ENCODE peak calls at places on chromosome 15, in six cellular contexts. H is SJCRH30, W is heart left ventricle, G is mammary epithelial cell, K is left ventricle myocardium inferior, V is stomach. M is an unnamed sample. For H3K4me1 and H3K9me3, the result is how much of the 10 kb centered on the place peaks cover.

GRCh38 chr15:84721381-84721780 is 5.4 kb upstream of the SEC11A start:
- DNase-seq in H (peak), V (no peak), W (no peak), G (no peak), K (no peak), M (no peak)

GRCh38 chr15:40847225-40847961 is 3.5 kb downstream of the SPINT1 start:
- DNase-seq in W (peak), G (peak), H (peak), V (peak), K (peak), M (no peak)

GRCh38 chr15:51382787-51383186 is 41.3 kb downstream of the GLDN start:
- DNase-seq in G (peak), W (no peak), K (no peak), V (no peak), H (peak), M (no peak)

GRCh38 chr15:95174880-95175279 is 943.5 kb downstream of the MCTP2 start:
- DNase-seq in V (no peak), K (no peak), H (no peak), G (no peak), W (no peak), M (no peak)

GRCh38 chr15:25332306-25332705 is 106.5 kb downstream of the UBE3A start:
- DNase-seq in G (no peak), V (no peak), H (no peak), W (no peak), K (no peak), M (no peak)

GRCh38 chr15:99983171-99983891 is 250.1 kb upstream of the LYSMD4 start:
- DNase-seq in K (no peak), G (no peak), W (no peak), H (peak), V (no peak), M (no peak)

GRCh38 chr15:89649716-89650115 is 5.6 kb downstream of the KIF7 start:
- DNase-seq in H (no peak), V (no peak), W (no peak), K (no peak), G (no peak), M (no peak)

GRCh38 chr15:92377083-92377789 is 16.4 kb upstream of the ST8SIA2 start:
- DNase-seq in G (peak), K (peak), H (peak), V (no peak), W (peak), M (no peak)

GRCh38 chr15:90101130-90101968 is 919 bp downstream of the IDH2 start:
- DNase-seq in H (peak), V (peak), K (peak), W (peak), G (no peak), M (no peak)

GRCh38 chr15:84798436-84798946 is 18.7 kb upstream of the ALPK3 start:
- DNase-seq in K (no peak), V (no peak), G (no peak), W (no peak), H (no peak), M (no peak)

GRCh38 chr15:97761124-97761523 is 199.4 kb upstream of the ARRDC4 start:
- DNase-seq in G (peak), V (no peak), K (no peak), H (no peak), W (no peak), M (no peak)

GRCh38 chr15:61051570-61052031 is 177.5 kb downstream of the RORA start:
- DNase-seq in V (no peak), G (peak), H (peak), W (peak), K (peak), M (no peak)

GRCh38 chr15:70397816-70398215 is 300.1 kb upstream of the TLE3 start:
- DNase-seq in V (no peak), W (no peak), H (no peak), K (no peak), G (no peak), M (no peak)

GRCh38 chr15:90351479-90352108 is 490 bp upstream of the ZNF774 start:
- DNase-seq in W (no peak), K (no peak), V (no peak), G (no peak), H (no peak), M (no peak)

GRCh38 chr15:65212097-65212496 is 824 bp upstream of the CILP start:
- DNase-seq in V (no peak), G (no peak), H (peak), K (no peak), W (no peak), M (no peak)

GRCh38 chr15:77068633-77069032 is 2.3 kb downstream of the TSPAN3 start:
- DNase-seq in G (no peak), K (no peak), V (no peak), H (no peak), W (no peak), M (no peak)

GRCh38 chr15:65512807-65513416 is 4.6 kb downstream of the DPP8 start:
- DNase-seq in W (peak), H (no peak), K (peak), G (no peak), V (no peak), M (no peak)

GRCh38 chr15:44726568-44727461 is 9.5 kb upstream of the TRIM69 start:
- DNase-seq in W (peak), H (peak), G (peak), K (no peak), V (peak), M (peak)

GRCh38 chr15:48537277-48538113 is 108.0 kb downstream of the FBN1 start:
- DNase-seq in W (no peak), H (no peak), K (no peak), G (no peak), V (no peak), M (no peak)

GRCh38 chr15:90201944-90202375 is 830 bp downstream of the SEMA4B start:
- DNase-seq in V (no peak), G (no peak), H (no peak), W (no peak), K (no peak), M (no peak)

GRCh38 chr15:97561529-97561928 is 399.0 kb upstream of the ARRDC4 start:
- DNase-seq in G (no peak), V (no peak), H (no peak), K (no peak), W (no peak), M (no peak)

GRCh38 chr15:64216722-64217428 is 54.1 kb upstream of the PPIB start:
- DNase-seq in H (no peak), V (no peak), K (peak), G (no peak), W (no peak), M (no peak)

GRCh38 chr15:31101262-31102048 is at the start of gene TRPM1:
- DNase-seq in W (no peak), V (no peak), G (no peak), K (no peak), H (no peak), M (no peak)

GRCh38 chr15:84915011-84915958 is 30.8 kb downstream of the SLC28A1 start:
- DNase-seq in K (peak), W (peak), G (peak), H (peak), V (peak), M (no peak)

GRCh38 chr15:66594836-66595235 is 29.0 kb upstream of the LCTL start:
- DNase-seq in G (no peak), W (no peak), K (no peak), V (no peak), H (no peak), M (no peak)

GRCh38 chr15:48021336-48022086 is 99.3 kb upstream of the SLC24A5 start:
- DNase-seq in G (peak), K (no peak), H (no peak), W (no peak), V (no peak), M (no peak)

GRCh38 chr15:32867313-32867626 is 149.5 kb downstream of the GREM1 start:
- DNase-seq in V (no peak), G (peak), K (no peak), W (no peak), H (no peak), M (no peak)

GRCh38 chr15:57494575-57494974 is 97.1 kb upstream of the MYZAP start:
- DNase-seq in H (no peak), V (no peak), W (no peak), K (no peak), G (no peak), M (no peak)

GRCh38 chr15:57495037-57495436 is 96.7 kb upstream of the MYZAP start:
- DNase-seq in V (no peak), G (no peak), H (no peak), K (no peak), W (no peak), M (no peak)

GRCh38 chr15:57496594-57496945 is 95.1 kb upstream of the MYZAP start:
- DNase-seq in K (no peak), W (no peak), H (no peak), V (no peak), G (no peak), M (no peak)

GRCh38 chr15:57496946-57497944 is 94.5 kb upstream of the MYZAP start:
- DNase-seq in V (peak), W (peak), H (no peak), K (no peak), G (no peak), M (no peak)

GRCh38 chr15:57495554-57496235 is 96.0 kb upstream of the MYZAP start:
- DNase-seq in W (no peak), H (no peak), G (no peak), K (no peak), V (no peak), M (no peak)
- H3K4me1 ChIP-seq in W (under half), H (under half), G (under half), K (under half), V (under half), M (under half)

DNA sequence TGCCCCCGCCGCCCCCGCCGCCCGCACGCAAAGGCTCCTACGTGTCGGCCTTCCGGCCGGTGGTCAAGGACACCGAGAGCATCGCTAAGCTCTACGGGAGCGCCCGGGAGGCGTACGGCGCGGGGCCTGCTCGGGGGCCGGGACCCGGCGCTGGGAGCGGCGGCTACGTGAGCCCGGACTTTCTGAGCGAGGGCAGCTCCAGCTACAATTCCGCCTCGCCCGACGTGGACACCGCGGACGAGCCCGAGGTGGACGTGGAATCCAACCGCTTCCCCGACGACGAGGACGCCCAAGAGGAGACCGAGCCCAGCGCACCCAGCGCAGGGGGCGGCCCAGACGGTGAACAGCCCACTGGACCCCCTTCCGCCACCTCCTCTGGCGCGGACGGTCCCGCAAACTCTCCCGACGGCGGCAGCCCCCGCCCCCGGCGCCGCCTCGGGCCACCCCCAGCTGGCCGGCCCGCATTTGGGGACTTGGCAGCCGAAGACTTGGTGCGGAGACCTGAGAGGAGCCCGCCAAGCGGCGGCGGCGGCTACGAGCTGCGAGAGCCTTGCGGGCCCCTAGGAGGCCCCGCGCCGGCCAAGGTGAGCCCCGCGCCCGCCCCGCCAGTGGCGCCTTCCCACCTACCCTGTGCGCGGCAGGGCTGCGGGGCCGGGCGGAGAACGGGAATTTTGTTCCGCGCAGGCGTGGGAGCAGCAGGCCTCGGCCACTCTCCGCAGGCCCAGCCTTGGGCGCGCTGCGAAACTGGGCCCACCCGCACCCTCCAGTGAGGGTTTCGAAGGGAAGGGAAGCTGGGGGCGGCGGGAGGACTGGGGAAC is 2.5 kb downstream of the SKOR1 start:
- DNase-seq in V (no peak), H (no peak), K (no peak), W (no peak), G (no peak), M (no peak)
- H3K9me3 ChIP-seq in V (under half), H (under half), K (under half), W (under half), G (under half), M (under half)

GRCh38 chr15:79897701-79898113 is 893 bp upstream of the MTHFS start:
- DNase-seq in K (no peak), W (no peak), V (no peak), G (no peak), H (no peak), M (no peak)

GRCh38 chr15:79898369-79898768 is 1.6 kb upstream of the MTHFS start:
- DNase-seq in V (no peak), G (no peak), W (no peak), H (no peak), K (no peak), M (no peak)

GRCh38 chr15:79896634-79897379 is at the start of gene MTHFS:
- DNase-seq in W (peak), K (peak), H (peak), G (peak), V (peak), M (peak)

GRCh38 chr15:79896131-79896633 is 632 bp downstream of the MTHFS start:
- DNase-seq in V (no peak), H (no peak), G (no peak), W (no peak), K (no peak), M (no peak)

DNA sequence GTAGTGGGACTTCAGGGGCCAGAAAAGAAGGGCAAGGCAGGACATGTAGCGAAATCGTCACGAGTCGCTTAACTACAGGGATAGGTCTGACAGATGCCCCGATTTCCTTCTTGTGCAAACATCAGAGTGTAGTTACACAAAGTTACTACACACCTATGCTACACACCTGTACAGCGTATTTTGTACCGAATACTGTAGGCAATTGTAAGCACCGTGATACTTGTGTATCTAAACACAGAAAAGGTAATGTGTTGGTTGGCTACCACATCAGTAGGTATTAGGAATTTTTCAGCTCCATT is 515 bp upstream of the MTHFS start:
- DNase-seq in G (no peak), V (no peak), H (no peak), W (no peak), K (no peak), M (no peak)
- H3K4me1 ChIP-seq in G (under half), V (under half), H (under half), W (under half), K (under half), M (under half)

DNA sequence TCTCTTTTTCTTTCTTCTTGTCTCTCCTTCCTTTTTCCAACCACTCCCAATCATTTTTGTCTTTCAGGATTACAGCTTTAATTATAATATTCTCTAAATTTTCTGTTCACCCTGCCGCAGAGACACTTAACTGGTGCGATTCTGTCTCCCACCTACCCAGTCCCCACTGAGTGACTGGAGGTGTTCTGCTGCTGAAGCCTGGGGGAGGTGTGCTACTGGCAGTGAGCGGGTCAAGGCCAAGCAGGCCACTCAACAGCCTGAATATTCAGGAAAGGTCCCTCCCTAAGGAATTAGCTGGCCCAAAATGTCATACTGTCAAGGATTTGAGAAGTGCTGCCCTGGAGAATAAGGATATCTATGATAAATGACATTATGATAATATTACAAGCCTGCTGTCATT is 126.5 kb downstream of the GABRG3 start:
- DNase-seq in G (no peak), H (no peak), W (no peak), K (no peak), V (no peak), M (no peak)
- H3K9me3 ChIP-seq in G (under half), H (under half), W (under half), K (under half), V (under half), M (under half)

DNA sequence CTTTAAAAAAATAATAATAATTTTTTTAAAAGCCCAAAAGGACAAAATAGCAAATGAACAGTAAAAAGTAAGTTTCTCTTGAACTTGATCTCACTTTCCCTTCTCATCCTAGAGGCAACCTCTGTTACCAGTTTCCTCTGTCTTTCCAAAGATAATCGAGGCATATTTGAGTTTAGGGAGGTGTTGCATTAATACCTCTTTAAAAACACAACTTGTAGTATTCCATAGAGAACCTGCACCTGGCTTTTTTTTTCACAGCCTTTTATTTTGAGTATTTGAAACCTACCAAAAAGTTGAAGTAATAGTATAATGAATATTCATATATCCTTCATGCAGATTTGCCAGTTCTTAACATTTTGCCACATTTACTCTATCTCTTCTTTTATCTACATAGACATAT is 9.1 kb downstream of the CSK start:
- DNase-seq in K (no peak), H (no peak), G (no peak), V (no peak), W (no peak), M (no peak)
- H3K4me1 ChIP-seq in K (half or more), H (under half), G (under half), V (half or more), W (half or more), M (half or more)

GRCh38 chr15:38972831-38973230 is 408.2 kb upstream of the RASGRP1 start:
- DNase-seq in V (no peak), H (no peak), G (no peak), K (no peak), W (no peak), M (no peak)
- H3K9me3 ChIP-seq in V (under half), H (under half), G (under half), K (under half), W (under half), M (under half)

GRCh38 chr15:38702178-38702912 is 137.7 kb upstream of the RASGRP1 start:
- DNase-seq in W (no peak), K (no peak), V (peak), G (peak), H (peak), M (no peak)
- H3K4me1 ChIP-seq in W (under half), K (under half), V (under half), G (under half), H (under half), M (under half)

DNA sequence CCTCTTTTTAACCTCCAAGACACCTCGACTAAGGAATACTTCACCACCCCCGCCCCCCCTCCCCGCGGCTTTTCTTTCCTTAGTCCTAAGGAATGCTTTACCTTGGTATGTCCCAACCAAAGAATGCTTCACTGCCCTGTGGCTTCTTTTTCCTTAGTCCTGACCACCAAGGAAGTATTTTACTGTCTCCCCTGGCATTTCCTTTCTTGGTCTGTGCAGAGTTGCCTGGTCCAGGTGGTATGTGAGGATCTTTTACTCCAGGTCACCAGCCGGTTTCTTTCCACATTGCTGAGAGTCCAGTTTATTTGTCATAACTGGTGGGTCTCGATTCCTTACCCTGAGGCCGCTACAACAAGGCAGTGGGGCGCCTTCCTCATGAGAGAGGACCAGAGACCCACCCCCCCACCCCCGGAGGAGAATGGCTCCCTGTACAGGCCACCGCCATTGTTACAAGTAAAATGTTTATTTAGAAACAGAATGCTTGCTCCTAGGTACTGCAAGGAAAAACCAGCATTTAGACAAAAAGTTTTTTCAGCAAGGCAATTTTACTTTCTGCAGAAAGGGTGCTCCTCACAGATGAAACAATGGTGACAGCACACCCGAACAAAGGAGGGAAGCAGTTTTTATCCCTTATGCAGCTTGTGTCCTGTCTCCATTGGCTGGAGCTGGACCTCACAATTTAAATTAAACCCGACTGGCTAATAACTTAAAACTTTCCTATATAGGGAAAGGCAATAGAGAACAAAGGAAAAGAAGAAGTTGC is 23.1 kb upstream of the MTHFS start:
- DNase-seq in W (no peak), H (no peak), V (no peak), G (no peak), K (no peak), M (no peak)
- H3K9me3 ChIP-seq in W (half or more), H (under half), V (half or more), G (under half), K (half or more), M (under half)

GRCh38 chr15:57332326-57332725 is 44.0 kb upstream of the CGNL1 start:
- DNase-seq in K (no peak), W (no peak), V (no peak), G (no peak), H (no peak), M (no peak)
- H3K4me1 ChIP-seq in K (under half), W (under half), V (under half), G (under half), H (under half), M (under half)

M was measured in esophagus squamous epithelium.